ENCODE peak calls at places on chromosomes 2 and 18, in ten cellular contexts. L is kidney tubule cell; X is GM23248; M is stimulated activated CD4-positive, alpha-beta T cell treated with anti-CD3 and anti-CD28 coated beads, Interleukin-2, amount 100 ng/mL, for 24 hours; F is NCI-H1105; Q is cardiac fibroblast; O is heart left ventricle; N is activated T-helper 1 cell treated with Interleukin-2 at 50 U/mL for 16 hours; A is occipital lobe; E is HS-5. H is an unnamed sample.
A peak's percentile ranks its signal among the peaks of the same experiment; 100 is the strongest.

GRCh38 chr2:17068016-17068415 is 402.4 kb upstream of the CYRIA start:
- DNase-seq in L (no peak), X (no peak), M (no peak), F (no peak), Q (no peak), O (no peak), N (no peak), A (no peak), E (no peak), H (no peak)

GRCh38 chr2:209425082-209426071 is 1.5 kb downstream of the MAP2 start:
- DNase-seq in L (peak; percentile 61), X (peak; percentile 71), M (no peak), F (peak; percentile 60), Q (peak; percentile 81), O (no peak), N (no peak), A (peak; percentile 9), E (no peak), H (peak; percentile 36)

GRCh38 chr18:49560277-49561126 is 1.4 kb upstream of the LIPG start:
- DNase-seq in L (peak; percentile 65), X (peak; percentile 34), M (no peak), F (peak; percentile 47), Q (peak; percentile 27), O (no peak), N (no peak), A (no peak), E (no peak), H (no peak)

GRCh38 chr2:173187911-173188788 is 112.5 kb downstream of the MAP3K20 start:
- DNase-seq in L (peak; percentile 38), X (peak; percentile 85), M (no peak), F (no peak), Q (peak; percentile 67), O (peak; percentile 28), N (no peak), A (no peak), E (peak; percentile 31), H (peak; percentile 79)

GRCh38 chr2:119409506-119409905 is 22.1 kb upstream of the TMEM37 start:
- DNase-seq in L (no peak), X (no peak), M (no peak), F (no peak), Q (no peak), O (no peak), N (no peak), A (no peak), E (no peak), H (no peak)

GRCh38 chr2:173109253-173110188 is 33.9 kb downstream of the MAP3K20 start:
- DNase-seq in L (peak; percentile 60), X (peak; percentile 76), M (no peak), F (no peak), Q (peak; percentile 84), O (no peak), N (no peak), A (no peak), E (peak; percentile 77), H (peak; percentile 91)

GRCh38 chr2:28152585-28153284 is 239.9 kb upstream of the FOSL2 start:
- DNase-seq in L (peak; percentile 95), X (peak; percentile 70), M (no peak), F (no peak), Q (peak; percentile 63), O (no peak), N (no peak), A (no peak), E (no peak), H (peak; percentile 58)

GRCh38 chr2:185738679-185739472 is at the start of gene FSIP2:
- DNase-seq in L (peak; percentile 88), X (peak; percentile 47), M (no peak), F (no peak), Q (peak; percentile 33), O (peak; percentile 49), N (no peak), A (no peak), E (no peak), H (peak; percentile 39)

GRCh38 chr18:77133051-77133919 is 702 bp upstream of the MBP start:
- DNase-seq in L (peak; percentile 51), X (no peak), M (no peak), F (no peak), Q (no peak), O (no peak), N (no peak), A (no peak), E (no peak), H (no peak)

GRCh38 chr2:41928593-41928992 is 119.2 kb upstream of the PKDCC start:
- DNase-seq in L (peak; percentile 78), X (peak; percentile 94), M (no peak), F (no peak), Q (peak; percentile 74), O (no peak), N (no peak), A (no peak), E (peak; percentile 49), H (peak; percentile 82)

GRCh38 chr2:37652199-37652640 is 19.2 kb downstream of the CDC42EP3 start:
- DNase-seq in L (peak; percentile 98), X (peak; percentile 91), M (no peak), F (no peak), Q (peak; percentile 98), O (no peak), N (no peak), A (no peak), E (peak; percentile 94), H (peak; percentile 87)

GRCh38 chr2:118168606-118169005 is 80.3 kb downstream of the INSIG2 start:
- DNase-seq in L (peak; percentile 86), X (no peak), M (no peak), F (no peak), Q (no peak), O (no peak), N (no peak), A (no peak), E (peak; percentile 79), H (peak; percentile 9)

GRCh38 chr2:127649684-127650040 is 3.7 kb downstream of the GPR17 start:
- DNase-seq in L (peak; percentile 79), X (peak; percentile 94), M (peak; percentile 96), F (peak; percentile 60), Q (peak; percentile 90), O (peak; percentile 84), N (peak; percentile 67), A (peak; percentile 53), E (peak; percentile 25), H (peak; percentile 79)

GRCh38 chr18:63379639-63379962 is 12.6 kb upstream of the KDSR start:
- DNase-seq in L (no peak), X (peak; percentile 37), M (no peak), F (no peak), Q (peak; percentile 38), O (no peak), N (no peak), A (no peak), E (no peak), H (no peak)

GRCh38 chr2:240456607-240457222 is 21.3 kb downstream of the GPC1 start:
- DNase-seq in L (no peak), X (no peak), M (no peak), F (no peak), Q (no peak), O (no peak), N (no peak), A (no peak), E (no peak), H (no peak)

GRCh38 chr2:163407296-163407695 is 328.5 kb downstream of the FIGN start:
- DNase-seq in L (no peak), X (no peak), M (no peak), F (no peak), Q (peak; percentile 25), O (no peak), N (no peak), A (no peak), E (no peak), H (no peak)

GRCh38 chr2:207474871-207475485 is 54.8 kb upstream of the CREB1 start:
- DNase-seq in L (peak; percentile 71), X (peak; percentile 86), M (peak; percentile 59), F (peak; percentile 37), Q (peak; percentile 84), O (no peak), N (peak; percentile 9), A (no peak), E (peak; percentile 64), H (peak; percentile 72)

GRCh38 chr2:120239488-120240287 is 13.0 kb upstream of the RALB start:
- DNase-seq in L (peak; percentile 89), X (peak; percentile 95), M (no peak), F (no peak), Q (peak; percentile 93), O (peak; percentile 69), N (no peak), A (no peak), E (peak; percentile 78), H (peak; percentile 87)

GRCh38 chr2:113757059-113757657 is 716 bp upstream of the SLC35F5 start:
- DNase-seq in L (no peak), X (no peak), M (no peak), F (no peak), Q (no peak), O (no peak), N (no peak), A (no peak), E (no peak), H (no peak)

GRCh38 chr2:241107384-241107783 is 5.3 kb upstream of the MTERF4 start:
- DNase-seq in L (no peak), X (no peak), M (no peak), F (no peak), Q (no peak), O (no peak), N (no peak), A (no peak), E (no peak), H (no peak)

GRCh38 chr2:16725549-16725948 is 59.9 kb upstream of the CYRIA start:
- DNase-seq in L (peak; percentile 65), X (no peak), M (no peak), F (no peak), Q (no peak), O (no peak), N (no peak), A (no peak), E (no peak), H (no peak)

GRCh38 chr2:74080346-74080745 is 67.4 kb downstream of the BOLA3 start:
- DNase-seq in L (no peak), X (no peak), M (no peak), F (no peak), Q (no peak), O (no peak), N (no peak), A (no peak), E (no peak), H (no peak)

GRCh38 chr2:10923007-10923372 is 11.3 kb downstream of the KCNF1 start:
- DNase-seq in L (no peak), X (no peak), M (no peak), F (no peak), Q (no peak), O (no peak), N (no peak), A (no peak), E (no peak), H (no peak)

GRCh38 chr2:176136375-176137248 is 7.1 kb downstream of the HOXD8 start:
- DNase-seq in L (peak; percentile 54), X (peak; percentile 84), M (no peak), F (no peak), Q (no peak), O (no peak), N (no peak), A (no peak), E (no peak), H (peak; percentile 85)

GRCh38 chr2:189659734-189660133 is 1.5 kb upstream of the ASNSD1 start:
- DNase-seq in L (no peak), X (no peak), M (no peak), F (no peak), Q (no peak), O (no peak), N (no peak), A (no peak), E (no peak), H (no peak)

GRCh38 chr18:78984941-78985784 is 5.5 kb downstream of the SALL3 start:
- DNase-seq in L (peak; percentile 54), X (no peak), M (no peak), F (peak; percentile 73), Q (peak; percentile 25), O (no peak), N (no peak), A (no peak), E (no peak), H (peak; percentile 1)

GRCh38 chr2:46798041-46798440 is 117.6 kb downstream of the MCFD2 start:
- DNase-seq in L (peak; percentile 39), X (peak; percentile 62), M (no peak), F (no peak), Q (no peak), O (no peak), N (no peak), A (no peak), E (no peak), H (no peak)

GRCh38 chr2:72146357-72147302 is 1.0 kb downstream of the CYP26B1 start:
- DNase-seq in L (no peak), X (no peak), M (no peak), F (no peak), Q (no peak), O (peak; percentile 24), N (no peak), A (no peak), E (no peak), H (no peak)

H was measured in AG10803.